ENCODE peak calls at places on chromosomes 2 and 18, in four cellular contexts. K, E, S and Z are unnamed samples.

GRCh38 chr18:48751727-48752468 is 198.9 kb downstream of the SMAD7 start:
- DNase-seq in K (no peak), E (no peak), S (no peak), Z (no peak)

GRCh38 chr2:25197336-25198208 is 29.2 kb upstream of the POMC start:
- DNase-seq in K (no peak), E (peak; percentile 47), S (no peak), Z (no peak)

GRCh38 chr2:108588070-108588668 is 53.9 kb downstream of the LIMS1 start:
- DNase-seq in K (no peak), E (no peak), S (no peak), Z (no peak)

GRCh38 chr2:2546046-2546445 is 215.0 kb upstream of the MYT1L start:
- DNase-seq in K (no peak), E (no peak), S (no peak), Z (no peak)

GRCh38 chr2:105072039-105072438 is 34.2 kb downstream of the MRPS9 start:
- DNase-seq in K (no peak), E (no peak), S (no peak), Z (no peak)

GRCh38 chr2:217289153-217289908 is 429.5 kb upstream of the TNP1 start:
- DNase-seq in K (peak; percentile 80), E (peak; percentile 24), S (no peak), Z (no peak)

GRCh38 chr2:220775856-220776467 is 796.1 kb downstream of the EPHA4 start:
- DNase-seq in K (peak; percentile 68), E (peak; percentile 38), S (no peak), Z (no peak)

GRCh38 chr18:58299936-58300335 is 255.9 kb downstream of the NEDD4L start:
- DNase-seq in K (no peak), E (no peak), S (no peak), Z (no peak)

GRCh38 chr2:216078776-216079175 is 2.8 kb downstream of the PECR start:
- DNase-seq in K (no peak), E (no peak), S (no peak), Z (no peak)

GRCh38 chr2:42878581-42878980 is 86.2 kb upstream of the HAAO start:
- DNase-seq in K (no peak), E (peak; percentile 55), S (no peak), Z (no peak)

GRCh38 chr2:74107071-74107470 is 40.6 kb downstream of the BOLA3 start:
- DNase-seq in K (peak; percentile 41), E (no peak), S (no peak), Z (no peak)

GRCh38 chr2:100166701-100167100 is 24.3 kb upstream of the AFF3 start:
- DNase-seq in K (no peak), E (no peak), S (no peak), Z (no peak)

GRCh38 chr2:145323512-145323911 is 803.6 kb upstream of the ZEB2 start:
- DNase-seq in K (no peak), E (peak; percentile 54), S (no peak), Z (no peak)

GRCh38 chr2:233803292-233803911 is 25.3 kb downstream of the MROH2A start:
- DNase-seq in K (no peak), E (no peak), S (peak; percentile 6), Z (no peak)

GRCh38 chr2:236694125-236694888 is 124.7 kb downstream of the ACKR3 start:
- DNase-seq in K (no peak), E (no peak), S (no peak), Z (no peak)

GRCh38 chr2:45244928-45245327 is 235.7 kb upstream of the SIX2 start:
- DNase-seq in K (no peak), E (no peak), S (no peak), Z (no peak)

GRCh38 chr2:136381722-136382633 is 264.0 kb upstream of the CXCR4 start:
- DNase-seq in K (no peak), E (no peak), S (no peak), Z (peak; percentile 28)

GRCh38 chr2:152307863-152308262 is 27.1 kb upstream of the FMNL2 start:
- DNase-seq in K (no peak), E (no peak), S (no peak), Z (no peak)

DNA sequence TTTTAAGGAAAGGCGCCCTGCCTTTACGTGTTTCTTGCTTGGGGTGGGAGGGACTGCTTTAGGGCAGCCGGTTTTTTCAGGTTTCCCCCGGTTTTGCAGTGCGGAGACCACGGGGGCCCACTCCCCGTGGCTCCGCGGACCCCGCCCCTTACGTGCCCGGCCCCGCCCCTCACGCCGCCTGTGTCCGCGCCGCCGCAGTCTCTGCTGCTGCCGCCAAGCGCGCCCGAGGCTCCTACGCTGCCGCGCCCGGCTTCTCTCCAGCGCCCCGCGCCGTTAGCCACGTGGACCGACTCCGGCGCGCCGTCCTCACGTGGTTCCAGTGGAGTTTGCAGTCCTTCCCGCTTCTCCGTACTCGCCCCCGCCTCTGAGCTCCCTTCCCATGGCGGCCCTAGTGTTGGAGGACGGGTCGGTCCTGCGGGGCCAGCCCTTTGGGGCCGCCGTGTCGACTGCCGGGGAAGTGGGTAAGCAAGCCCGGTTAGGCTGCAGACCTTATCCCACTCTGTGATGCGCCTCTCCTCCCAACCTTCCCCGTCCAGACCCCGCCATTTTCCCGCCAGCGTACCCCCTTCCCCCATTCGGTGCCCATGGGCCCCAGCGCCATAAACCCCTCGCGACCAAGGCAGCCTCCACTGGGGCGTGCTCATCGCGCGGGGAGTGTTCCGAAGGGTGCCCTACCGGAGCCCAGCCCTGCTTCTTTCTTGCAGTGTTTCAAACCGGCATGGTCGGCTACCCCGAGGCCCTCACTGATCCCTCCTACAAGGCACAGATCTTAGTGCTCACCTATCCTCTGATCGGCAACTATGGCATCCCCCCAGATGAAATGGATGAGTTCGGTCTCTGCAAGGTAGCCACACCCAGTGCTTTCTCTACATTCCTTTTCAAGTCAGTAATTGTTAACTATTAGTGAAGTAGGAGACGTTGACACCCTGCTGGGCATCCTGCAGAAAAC is at the start of gene CAD:
- DNase-seq in K (peak; percentile 96), E (peak; percentile 65), S (peak; percentile 88), Z (peak; percentile 89)
- TF ChIP-seq CTCF in K (peak; percentile 40), E (no peak), S (no peak), Z (no peak)

GRCh38 chr2:101766871-101767739 is 69.6 kb downstream of the MAP4K4 start:
- DNase-seq in K (peak; percentile 89), E (peak; percentile 100), S (no peak), Z (no peak)
- H3K4me1 ChIP-seq in K (peaks cover 84% of the 10 kb centered on the region), E (peaks cover 54% of the 10 kb centered on the region), S (no peaks in the 10 kb centered on the region), Z (peaks cover 100% of the 10 kb centered on the region)

GRCh38 chr18:13370995-13371625 is 152.6 kb downstream of the LDLRAD4 start:
- DNase-seq in K (no peak), E (no peak), S (no peak), Z (no peak)
- TF ChIP-seq CTCF in K (no peak), E (no peak), S (no peak), Z (no peak)

GRCh38 chr2:237733677-237734300 is 64.8 kb upstream of the RBM44 start:
- DNase-seq in K (no peak), E (no peak), S (no peak), Z (no peak)

GRCh38 chr2:237732070-237732469 is 66.5 kb upstream of the RBM44 start:
- DNase-seq in K (no peak), E (no peak), S (no peak), Z (no peak)

GRCh38 chr2:237731663-237732062 is 66.9 kb upstream of the RBM44 start:
- DNase-seq in K (no peak), E (peak; percentile 80), S (no peak), Z (no peak)

GRCh38 chr2:237734905-237735623 is 63.5 kb upstream of the RBM44 start:
- DNase-seq in K (no peak), E (no peak), S (no peak), Z (peak; percentile 69)

DNA sequence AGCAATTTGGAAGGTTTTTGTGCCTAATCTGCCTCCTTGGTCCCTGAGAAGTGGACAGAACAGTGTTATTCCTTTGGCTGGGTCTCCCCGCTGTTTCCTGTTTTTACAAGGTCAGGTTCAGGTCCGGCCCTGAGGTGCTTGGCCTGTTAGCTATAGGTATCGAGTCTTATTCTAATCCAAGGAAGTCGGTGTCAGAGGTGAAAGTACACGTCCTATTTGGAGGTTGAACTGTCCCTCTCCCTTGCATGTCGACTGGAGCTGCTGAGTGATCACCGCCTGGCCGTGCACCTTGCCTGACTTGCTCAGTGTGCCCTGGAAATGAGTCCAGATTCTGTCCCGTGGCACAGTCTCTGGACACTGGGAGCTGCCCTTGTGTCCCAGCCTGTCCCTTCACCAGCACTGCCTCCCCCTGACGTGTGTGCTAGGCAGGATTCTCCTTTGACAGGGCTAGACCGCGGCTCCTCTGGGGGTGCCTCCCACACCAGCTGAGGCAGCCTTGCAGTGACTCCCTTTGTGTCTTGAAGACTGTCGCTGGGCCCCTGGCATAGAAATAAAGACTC is 65.7 kb upstream of the RBM44 start:
- DNase-seq in K (peak; percentile 36), E (peak; percentile 24), S (no peak), Z (peak; percentile 75)
- H3K4me1 ChIP-seq in K (peaks cover 13% of the 10 kb centered on the region), E (peaks cover 34% of the 10 kb centered on the region), S (peaks cover 21% of the 10 kb centered on the region), Z (peaks cover 95% of the 10 kb centered on the region)

GRCh38 chr18:11512096-11513030 is 97.0 kb upstream of the SLC35G4 start:
- DNase-seq in K (peak; percentile 9), E (no peak), S (no peak), Z (no peak)
- TF ChIP-seq CTCF in K (peak; percentile 41), E (peak; percentile 13), S (no peak), Z (peak; percentile 34)

DNA sequence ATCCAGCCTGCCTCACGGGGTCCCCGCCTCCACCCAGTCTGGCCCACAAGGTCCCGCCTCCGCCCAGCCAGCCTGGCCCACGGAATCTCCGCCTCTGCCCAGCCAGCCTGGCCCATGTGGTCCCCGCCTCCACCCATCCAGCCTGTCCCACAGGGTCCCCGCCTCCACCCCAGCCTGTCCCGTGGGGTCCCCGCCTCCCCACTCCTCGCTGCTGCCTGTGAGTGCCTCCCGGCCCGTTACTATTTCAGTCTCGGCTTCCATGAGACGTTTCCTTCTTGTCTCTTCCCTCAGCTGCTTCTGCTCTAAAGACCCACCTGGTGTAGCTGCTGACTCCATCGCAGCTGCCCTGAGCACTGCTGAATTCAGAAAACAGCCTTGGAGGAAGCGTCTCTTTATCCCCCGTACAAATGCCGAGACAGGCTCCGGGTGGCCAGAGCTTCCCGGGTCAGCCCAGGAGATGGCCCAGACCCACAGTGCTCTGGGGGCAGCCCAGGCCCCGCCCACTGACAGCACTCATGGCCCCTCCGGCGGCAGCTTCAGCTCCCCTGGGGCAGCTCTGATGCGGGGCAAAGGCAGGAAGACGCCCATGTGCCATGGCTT is 69.8 kb downstream of the NFATC1 start:
- DNase-seq in K (peak; percentile 56), E (no peak), S (no peak), Z (peak; percentile 41)
- H3K4me1 ChIP-seq in K (peaks cover 15% of the 10 kb centered on the region), E (peaks cover 3% of the 10 kb centered on the region), S (no peaks in the 10 kb centered on the region), Z (peaks cover 18% of the 10 kb centered on the region)

GRCh38 chr2:203461736-203462135 is 73.4 kb downstream of the RAPH1 start:
- DNase-seq in K (no peak), E (no peak), S (no peak), Z (no peak)

GRCh38 chr2:203462308-203462707 is 72.8 kb downstream of the RAPH1 start:
- DNase-seq in K (no peak), E (no peak), S (no peak), Z (no peak)

DNA sequence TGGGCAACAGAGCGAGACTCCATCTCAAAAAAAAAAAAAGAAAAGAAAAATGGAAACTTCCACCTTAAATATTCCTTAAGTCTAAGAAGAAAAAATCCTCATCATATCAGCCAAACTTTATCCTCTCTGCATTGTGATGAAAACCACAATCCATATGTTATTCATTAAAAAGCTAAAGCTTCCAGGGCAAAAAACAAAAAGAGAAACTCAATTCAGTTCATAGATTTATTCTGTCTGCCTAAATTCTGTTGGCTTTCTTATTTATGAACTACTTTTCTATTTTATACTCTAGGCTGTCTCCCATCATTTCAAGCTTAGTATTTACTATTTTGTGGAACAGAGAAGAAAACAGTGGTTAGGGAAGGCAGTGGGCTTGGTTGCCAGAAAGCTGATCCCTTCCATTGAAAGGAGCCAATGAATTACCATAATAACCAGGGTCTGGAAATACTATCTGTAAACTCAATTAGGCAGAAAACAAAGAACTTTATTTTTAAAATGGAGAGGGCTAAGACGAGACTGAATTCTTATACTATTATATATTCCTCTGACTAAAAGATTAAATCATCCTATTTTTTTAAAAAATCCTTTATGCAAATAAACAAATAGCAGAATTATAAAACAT is 71.8 kb downstream of the RAPH1 start:
- DNase-seq in K (peak; percentile 14), E (no peak), S (no peak), Z (no peak)
- TF ChIP-seq CTCF in K (no peak), E (no peak), S (no peak), Z (no peak)